ENCODE peak calls at places on chromosomes 16 and 17, in five cellular contexts. One of them, this sample, is unnamed.

GRCh38 chr16:6133009-6133408 is 1035.4 kb upstream of the EEF2KMT start:
- DNase-seq in K562: no peak
- DNase-seq in HepG2: no peak
- DNase-seq in H1: no peak
- DNase-seq in SK-N-SH: no peak
- DNase-seq in this sample: no peak

GRCh38 chr17:80261159-80261894 is 675 bp downstream of the RNF213 start:
- DNase-seq in K562: peak; percentile 34
- DNase-seq in HepG2: peak; percentile 90
- DNase-seq in H1: peak; percentile 86
- DNase-seq in SK-N-SH: peak; percentile 75
- DNase-seq in this sample: no peak

GRCh38 chr17:71709974-71710373 is 410.8 kb upstream of the SOX9 start:
- DNase-seq in K562: no peak
- DNase-seq in HepG2: no peak
- DNase-seq in H1: no peak
- DNase-seq in SK-N-SH: peak; percentile 24
- DNase-seq in this sample: no peak

GRCh38 chr16:54135361-54136275 is 151.0 kb downstream of the IRX3 start:
- DNase-seq in K562: no peak
- DNase-seq in HepG2: no peak
- DNase-seq in H1: no peak
- DNase-seq in SK-N-SH: no peak
- DNase-seq in this sample: no peak

GRCh38 chr17:73336613-73337400 is 25.0 kb upstream of the CDC42EP4 start:
- DNase-seq in K562: no peak
- DNase-seq in HepG2: no peak
- DNase-seq in H1: no peak
- DNase-seq in SK-N-SH: peak; percentile 49
- DNase-seq in this sample: no peak

GRCh38 chr17:7774037-7774659 is 56.6 kb downstream of the DNAH2 start:
- DNase-seq in K562: no peak
- DNase-seq in HepG2: peak; percentile 86
- DNase-seq in H1: no peak
- DNase-seq in SK-N-SH: no peak
- DNase-seq in this sample: no peak

GRCh38 chr17:50072130-50072529 is 16.2 kb downstream of the ITGA3 start:
- DNase-seq in K562: no peak
- DNase-seq in HepG2: no peak
- DNase-seq in H1: no peak
- DNase-seq in SK-N-SH: no peak
- DNase-seq in this sample: no peak

GRCh38 chr16:84874004-84874435 is 54.2 kb downstream of the CRISPLD2 start:
- DNase-seq in K562: no peak
- DNase-seq in HepG2: no peak
- DNase-seq in H1: no peak
- DNase-seq in SK-N-SH: peak; percentile 57
- DNase-seq in this sample: no peak

GRCh38 chr17:14604920-14605599 is 304.2 kb downstream of the HS3ST3B1 start:
- DNase-seq in K562: no peak
- DNase-seq in HepG2: no peak
- DNase-seq in H1: no peak
- DNase-seq in SK-N-SH: no peak
- DNase-seq in this sample: no peak

GRCh38 chr16:85098565-85098964 is 13.7 kb downstream of the CIBAR2 start:
- DNase-seq in K562: no peak
- DNase-seq in HepG2: no peak
- DNase-seq in H1: no peak
- DNase-seq in SK-N-SH: no peak
- DNase-seq in this sample: no peak

GRCh38 chr17:66431910-66432309 is 129.5 kb downstream of the PRKCA start:
- DNase-seq in K562: no peak
- DNase-seq in HepG2: no peak
- DNase-seq in H1: no peak
- DNase-seq in SK-N-SH: no peak
- DNase-seq in this sample: no peak

GRCh38 chr16:71724320-71724751 is at the start of gene PHLPP2:
- DNase-seq in K562: no peak
- DNase-seq in HepG2: no peak
- DNase-seq in H1: no peak
- DNase-seq in SK-N-SH: no peak
- DNase-seq in this sample: no peak

GRCh38 chr17:50219345-50219744 is 17.9 kb upstream of the COL1A1 start:
- DNase-seq in K562: no peak
- DNase-seq in HepG2: peak; percentile 47
- DNase-seq in H1: no peak
- DNase-seq in SK-N-SH: no peak
- DNase-seq in this sample: no peak

GRCh38 chr17:29091591-29092291 is 48.8 kb downstream of the PIPOX start:
- DNase-seq in K562: no peak
- DNase-seq in HepG2: no peak
- DNase-seq in H1: no peak
- DNase-seq in SK-N-SH: no peak
- DNase-seq in this sample: no peak
- TF ChIP-seq GABPA in K562: no peak
- TF ChIP-seq GABPA in HepG2: no peak
- TF ChIP-seq GABPA in H1: no peak
- TF ChIP-seq GABPA in SK-N-SH: no peak
- TF ChIP-seq GABPA in this sample: no peak

DNA sequence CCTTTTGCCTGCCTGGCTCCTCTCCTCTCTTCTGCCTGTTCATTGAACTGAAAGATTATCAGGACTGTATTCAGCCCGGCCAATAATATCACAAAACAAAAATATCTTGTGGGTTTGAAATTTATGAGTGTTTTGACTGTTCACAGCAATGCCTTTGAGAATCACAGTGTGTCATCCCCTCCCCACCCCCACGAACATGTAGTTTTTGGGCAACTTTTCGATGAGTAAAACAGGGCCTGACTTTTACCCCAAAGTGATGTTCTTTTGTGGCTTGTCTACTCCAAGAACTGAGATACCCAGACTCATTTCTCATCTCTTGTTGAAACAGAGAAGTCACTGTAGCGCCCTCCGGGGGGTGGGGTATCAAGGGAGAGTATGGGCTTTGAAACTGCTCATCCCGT is 675.7 kb downstream of the WWOX start:
- DNase-seq in K562: no peak
- DNase-seq in HepG2: no peak
- DNase-seq in H1: no peak
- DNase-seq in SK-N-SH: no peak
- DNase-seq in this sample: no peak
- H3K4me2 ChIP-seq in K562: no peak overlapping the region
- H3K4me2 ChIP-seq in HepG2: no peak overlapping the region
- H3K4me2 ChIP-seq in H1: no peak overlapping the region
- H3K4me2 ChIP-seq in SK-N-SH: no peak overlapping the region
- H3K4me2 ChIP-seq in this sample: peak overlapping the region; percentile 9

DNA sequence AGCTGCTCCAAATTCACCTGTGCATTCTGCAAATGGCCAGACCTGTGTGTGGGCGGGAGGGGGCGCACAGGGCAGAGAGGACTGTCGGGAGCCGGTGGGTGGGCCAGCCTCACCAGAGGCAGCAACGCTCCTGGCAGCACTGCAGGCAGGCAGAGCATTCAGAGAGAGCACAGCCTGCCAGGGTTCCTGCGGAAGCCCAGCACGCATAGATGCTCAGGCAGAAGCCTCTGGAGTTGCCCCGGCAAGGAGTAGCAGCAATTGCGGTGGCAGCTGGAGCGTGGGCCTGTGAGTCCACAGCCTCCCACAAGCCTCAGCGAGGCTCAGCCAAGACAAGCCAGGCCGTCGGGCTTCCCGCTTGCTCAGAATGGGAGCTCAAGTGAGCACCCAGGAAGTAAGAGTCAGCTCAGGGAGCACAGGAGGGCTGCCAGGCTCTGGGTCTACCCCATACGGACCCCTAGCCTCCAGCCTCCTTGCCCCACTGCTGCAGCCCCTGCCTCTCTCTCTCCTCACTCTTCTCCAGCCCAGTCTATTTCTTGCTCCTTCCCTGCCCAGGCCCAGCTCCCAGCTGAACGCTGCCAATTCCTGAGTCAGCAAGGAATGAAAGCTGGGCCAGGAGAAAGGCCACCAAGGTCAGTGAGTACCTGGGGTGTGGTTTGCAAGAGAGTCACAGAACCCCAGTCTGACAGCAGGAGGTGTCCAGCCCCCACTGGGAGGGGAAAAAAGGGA is 9.6 kb downstream of the EMC6 start:
- DNase-seq in K562: no peak
- DNase-seq in HepG2: peak; percentile 49
- DNase-seq in H1: peak; percentile 79
- DNase-seq in SK-N-SH: no peak
- DNase-seq in this sample: no peak
- TF ChIP-seq GABPA in K562: no peak
- TF ChIP-seq GABPA in HepG2: no peak
- TF ChIP-seq GABPA in H1: peak; percentile 25
- TF ChIP-seq GABPA in SK-N-SH: no peak
- TF ChIP-seq GABPA in this sample: no peak

DNA sequence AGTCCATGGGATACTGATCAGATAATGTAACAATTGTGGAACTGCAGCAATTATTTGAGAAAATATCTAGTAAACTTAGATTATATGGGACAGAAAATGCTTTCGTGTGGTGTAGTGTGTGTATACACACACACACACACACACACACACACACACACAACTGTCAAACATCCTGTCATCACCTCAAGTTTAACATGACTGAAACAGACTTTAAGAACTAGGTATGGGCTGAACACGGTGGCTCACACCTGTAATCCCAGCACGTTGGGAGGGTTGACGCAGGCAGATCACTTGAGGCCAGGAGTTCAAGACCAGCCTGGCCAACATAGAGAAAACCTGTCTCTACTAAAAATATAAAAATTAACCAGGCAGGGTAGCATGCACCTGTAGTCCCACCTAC is 549 bp upstream of the EVI2A start:
- DNase-seq in K562: no peak
- DNase-seq in HepG2: no peak
- DNase-seq in H1: no peak
- DNase-seq in SK-N-SH: no peak
- DNase-seq in this sample: no peak
- H3K4me2 ChIP-seq in K562: no peak overlapping the region
- H3K4me2 ChIP-seq in HepG2: no peak overlapping the region
- H3K4me2 ChIP-seq in H1: no peak overlapping the region
- H3K4me2 ChIP-seq in SK-N-SH: no peak overlapping the region
- H3K4me2 ChIP-seq in this sample: peak overlapping the region; percentile 88

GRCh38 chr17:9174312-9174711 is 153.0 kb downstream of the NTN1 start:
- DNase-seq in K562: no peak
- DNase-seq in HepG2: no peak
- DNase-seq in H1: no peak
- DNase-seq in SK-N-SH: no peak
- DNase-seq in this sample: no peak

GRCh38 chr17:9174779-9175574 is 153.7 kb downstream of the NTN1 start:
- DNase-seq in K562: no peak
- DNase-seq in HepG2: no peak
- DNase-seq in H1: no peak
- DNase-seq in SK-N-SH: no peak
- DNase-seq in this sample: no peak

GRCh38 chr17:9170822-9171221 is 149.5 kb downstream of the NTN1 start:
- DNase-seq in K562: no peak
- DNase-seq in HepG2: peak; percentile 54
- DNase-seq in H1: no peak
- DNase-seq in SK-N-SH: no peak
- DNase-seq in this sample: no peak

GRCh38 chr17:9175700-9176467 is 154.6 kb downstream of the NTN1 start:
- DNase-seq in K562: no peak
- DNase-seq in HepG2: no peak
- DNase-seq in H1: no peak
- DNase-seq in SK-N-SH: no peak
- DNase-seq in this sample: no peak

DNA sequence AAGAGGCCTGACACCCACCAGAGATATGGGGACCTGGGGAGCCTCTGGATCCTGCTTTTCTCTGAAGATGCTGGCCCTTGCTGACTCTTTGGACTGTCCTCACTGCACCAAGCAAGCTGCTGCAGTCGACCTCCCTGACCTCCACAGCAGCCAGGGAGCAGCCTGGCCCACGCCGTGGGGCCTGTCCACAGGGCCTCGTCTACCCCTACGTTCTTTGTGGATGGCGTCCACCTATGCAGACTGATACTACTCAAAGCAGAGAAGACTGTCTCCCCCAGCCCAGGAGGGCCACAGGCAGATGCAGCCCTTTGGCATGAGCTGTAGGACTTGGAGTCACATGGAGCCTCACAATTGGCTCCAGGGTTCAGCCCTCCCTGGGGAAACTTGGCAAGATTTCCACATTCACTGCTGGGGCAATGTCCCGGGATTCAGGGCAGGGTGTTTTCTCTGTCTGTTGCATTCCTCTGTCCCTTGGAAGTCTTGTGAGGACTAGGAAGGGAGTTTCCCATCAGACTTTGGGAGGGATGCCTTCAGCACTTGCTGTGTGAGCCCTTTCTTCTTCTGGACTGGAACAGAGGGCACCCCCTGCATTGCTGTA is 152.2 kb downstream of the NTN1 start:
- DNase-seq in K562: no peak
- DNase-seq in HepG2: no peak
- DNase-seq in H1: no peak
- DNase-seq in SK-N-SH: no peak
- DNase-seq in this sample: no peak
- TF ChIP-seq GABPA in K562: no peak
- TF ChIP-seq GABPA in HepG2: no peak
- TF ChIP-seq GABPA in H1: no peak
- TF ChIP-seq GABPA in SK-N-SH: no peak
- TF ChIP-seq GABPA in this sample: no peak